ENCODE peak calls at places on chromosomes 4 and X, in five cellular contexts. X is IMR-90; V is cardiac muscle cell; F is right lobe of liver; H is effector memory CD4-positive, alpha-beta T cell. L is an unnamed sample.

GRCh38 chr4:100486496-100486895 is 31.3 kb downstream of the EMCN start:
- DNase-seq in H (no peak), V (no peak), X (no peak), F (no peak), L (no peak)

GRCh38 chr4:187183826-187184225 is 460.2 kb upstream of the FAT1 start:
- DNase-seq in X (no peak), F (no peak), V (no peak), H (no peak), L (no peak)

GRCh38 chr4:162985131-162985530 is 181.6 kb downstream of the NAF1 start:
- DNase-seq in X (no peak), V (no peak), H (no peak), F (no peak), L (no peak)

GRCh38 chr4:165842684-165843083 is 30.4 kb upstream of the TLL1 start:
- DNase-seq in X (no peak), H (no peak), F (no peak), V (no peak), L (no peak)

GRCh38 chr4:125323547-125324100 is 8.9 kb downstream of the FAT4 start:
- DNase-seq in V (peak; percentile 30), X (peak; percentile 64), F (no peak), H (no peak), L (no peak)

GRCh38 chrX:70979136-70979762 is 48.4 kb upstream of the SLC7A3 start:
- DNase-seq in X (peak; percentile 52), H (no peak), V (peak; percentile 39), F (no peak), L (no peak)

GRCh38 chr4:38426532-38426931 is 237.5 kb upstream of the KLF3 start:
- DNase-seq in X (no peak), H (no peak), F (no peak), V (no peak), L (no peak)

GRCh38 chrX:96591418-96591817 is 93.2 kb upstream of the DIAPH2 start:
- DNase-seq in X (no peak), F (no peak), H (no peak), V (no peak), L (no peak)

GRCh38 chrX:109826954-109827708 is 94.1 kb upstream of the ACSL4 start:
- DNase-seq in V (no peak), H (no peak), F (no peak), X (peak; percentile 89), L (no peak)

GRCh38 chrX:151899622-151900021 is 13.1 kb upstream of the MAGEA4 start:
- DNase-seq in H (no peak), X (peak; percentile 1), V (no peak), F (no peak), L (no peak)

GRCh38 chr4:8241895-8242696 is 27.5 kb upstream of the HTRA3 start:
- DNase-seq in H (peak; percentile 45), X (peak; percentile 91), F (peak; percentile 86), V (peak; percentile 97), L (peak; percentile 90)

GRCh38 chr4:81003549-81004240 is 26.8 kb upstream of the BMP3 start:
- DNase-seq in H (no peak), V (no peak), X (no peak), F (no peak), L (no peak)

GRCh38 chr4:128727658-128728057 is 81.8 kb upstream of the JADE1 start:
- DNase-seq in X (no peak), F (no peak), H (no peak), V (peak; percentile 9), L (no peak)

GRCh38 chr4:4937926-4938325 is 78.5 kb downstream of the MSX1 start:
- DNase-seq in F (no peak), X (no peak), V (no peak), H (no peak), L (no peak)

GRCh38 chr4:55609393-55609821 is 17.4 kb upstream of the PDCL2 start:
- DNase-seq in X (peak; percentile 2), F (no peak), V (no peak), H (no peak), L (no peak)

GRCh38 chr4:22385615-22386014 is 130.3 kb downstream of the ADGRA3 start:
- DNase-seq in V (no peak), H (no peak), F (no peak), X (peak; percentile 74), L (no peak)

DNA sequence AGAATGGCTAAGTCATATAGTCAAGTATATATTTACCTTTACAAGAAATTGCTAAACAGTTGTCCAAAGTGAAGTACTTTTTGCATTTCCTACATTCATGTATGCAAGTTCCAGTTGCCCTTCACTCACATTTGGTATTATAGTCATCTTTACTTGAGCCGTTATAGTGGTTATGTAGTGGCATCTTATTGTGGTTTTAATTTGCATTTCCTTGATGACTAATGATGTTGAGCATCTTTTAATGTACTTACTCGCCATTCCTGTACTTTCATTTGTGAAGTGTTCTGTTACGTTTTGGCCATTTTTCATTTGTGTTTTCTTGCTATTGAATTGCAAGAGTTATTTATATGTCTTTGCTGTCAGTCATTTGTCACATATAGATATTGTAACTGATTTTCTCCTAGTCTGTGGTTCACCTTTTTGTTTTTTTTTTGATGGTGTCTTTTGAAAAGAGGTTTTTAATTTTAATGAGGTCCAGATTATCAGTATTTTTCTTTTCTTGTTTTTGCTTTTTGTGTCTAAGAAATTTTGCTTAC is 27.6 kb downstream of the ARFIP1 start:
- DNase-seq in F (no peak), V (no peak), H (no peak), X (peak; percentile 50), L (no peak)
- H3K9me3 ChIP-seq in F (no peaks in the 10 kb centered on the region), V (no peaks in the 10 kb centered on the region), H (no peaks in the 10 kb centered on the region), X (no peaks in the 10 kb centered on the region), L (no peaks in the 10 kb centered on the region)

DNA sequence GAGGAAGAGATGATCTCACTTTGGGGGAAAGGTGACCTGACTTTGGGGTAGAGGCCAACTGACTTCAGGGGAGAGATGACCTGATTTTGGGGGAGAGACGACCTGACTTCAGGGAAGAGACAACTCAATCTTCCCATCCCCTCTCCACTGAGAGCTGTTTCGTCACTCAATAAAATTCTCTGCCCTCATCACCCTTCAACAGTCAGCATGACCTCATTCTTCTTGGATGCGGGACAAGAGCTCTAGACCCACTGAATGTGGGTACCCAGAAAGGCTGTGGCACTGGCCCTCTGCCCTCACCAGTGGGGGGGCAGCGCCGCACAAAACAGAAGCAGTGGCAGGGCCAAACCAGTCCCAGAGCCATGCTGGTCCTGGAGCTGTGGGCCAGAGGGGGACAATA is 34.6 kb downstream of the ATXN3L start:
- DNase-seq in F (no peak), X (no peak), V (no peak), H (no peak), L (no peak)
- H3K9me3 ChIP-seq in F (no peaks in the 10 kb centered on the region), X (no peaks in the 10 kb centered on the region), V (no peaks in the 10 kb centered on the region), H (no peaks in the 10 kb centered on the region), L (no peaks in the 10 kb centered on the region)

DNA sequence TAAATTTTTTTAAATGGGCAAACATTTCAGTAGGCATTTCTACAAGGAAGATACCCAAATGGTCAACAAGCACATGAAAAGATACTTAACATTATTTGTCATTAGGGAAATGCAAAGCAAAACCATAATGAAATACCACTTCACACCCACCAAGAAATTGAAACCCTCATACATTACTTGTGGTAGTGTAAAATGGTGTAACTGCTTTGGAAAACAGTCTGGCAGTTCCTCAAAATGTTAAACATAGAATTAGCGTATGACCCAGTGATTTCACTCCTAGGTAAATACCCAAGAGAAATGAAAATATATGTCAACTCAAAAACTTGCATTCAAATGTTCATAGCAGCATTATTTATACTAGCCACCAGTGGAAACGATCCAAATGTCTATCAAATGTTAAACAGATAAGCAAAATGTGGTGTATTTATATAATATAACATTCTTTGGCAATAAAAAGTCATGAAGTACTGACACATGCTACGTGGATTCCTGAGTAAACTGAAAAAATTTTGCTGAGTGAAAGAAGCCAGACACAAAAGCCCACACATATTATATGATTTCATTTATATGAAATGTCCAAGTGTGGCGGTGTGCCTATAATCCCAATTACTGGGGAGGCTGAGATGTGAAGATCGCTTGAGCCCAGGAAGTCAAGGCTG is 16.6 kb downstream of the TRIM2 start:
- DNase-seq in F (no peak), V (no peak), H (no peak), X (peak; percentile 64), L (no peak)
- H3K9me3 ChIP-seq in F (no peaks in the 10 kb centered on the region), V (no peaks in the 10 kb centered on the region), H (no peaks in the 10 kb centered on the region), X (no peaks in the 10 kb centered on the region), L (no peaks in the 10 kb centered on the region)

GRCh38 chrX:40101430-40101802 is 3.7 kb upstream of the BCOR start:
- DNase-seq in V (no peak), X (no peak), F (no peak), H (no peak), L (no peak)
- H3K9me3 ChIP-seq in V (no peaks in the 10 kb centered on the region), X (no peaks in the 10 kb centered on the region), F (no peaks in the 10 kb centered on the region), H (no peaks in the 10 kb centered on the region), L (no peaks in the 10 kb centered on the region)

GRCh38 chr4:336893-337142 is 796 bp upstream of the ZNF141 start:
- DNase-seq in V (no peak), F (no peak), H (no peak), X (no peak), L (no peak)

GRCh38 chr4:337143-337931 is at the start of gene ZNF141:
- DNase-seq in X (peak; percentile 96), V (peak; percentile 98), H (peak; percentile 82), F (peak; percentile 95), L (peak; percentile 79)

GRCh38 chr4:337932-338758 is 531 bp downstream of the ZNF141 start:
- DNase-seq in H (no peak), F (peak; percentile 53), X (peak; percentile 36), V (peak; percentile 56), L (no peak)

GRCh38 chr4:340011-340410 is 2.4 kb downstream of the ZNF141 start:
- DNase-seq in V (no peak), F (no peak), H (no peak), X (no peak), L (no peak)

DNA sequence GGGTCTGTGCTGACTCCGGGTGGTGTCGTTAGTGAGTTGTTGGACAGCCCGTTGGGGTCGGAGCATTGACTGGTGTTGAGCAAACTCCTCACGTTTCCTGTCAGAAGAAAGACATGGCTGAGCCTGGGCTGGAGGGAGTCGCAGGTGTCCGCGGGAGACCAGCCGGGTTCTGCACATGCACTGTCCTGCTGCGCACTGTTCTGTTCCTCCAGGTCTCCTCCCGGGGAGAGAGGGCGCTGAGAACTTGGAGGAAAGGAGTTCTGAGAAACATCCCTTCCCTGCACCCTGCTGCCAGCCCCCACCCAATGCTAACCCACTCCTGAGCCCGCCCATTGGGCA is 1.1 kb downstream of the ZNF141 start:
- DNase-seq in H (no peak), F (peak; percentile 16), X (no peak), V (peak; percentile 6), L (no peak)
- H3K9me3 ChIP-seq in H (peaks cover 27% of the 10 kb centered on the region), F (peaks cover 22% of the 10 kb centered on the region), X (peaks cover 22% of the 10 kb centered on the region), V (no peaks in the 10 kb centered on the region), L (peaks cover 12% of the 10 kb centered on the region)

GRCh38 chrX:55919367-55920221 is 202.0 kb downstream of the RRAGB start:
- DNase-seq in X (no peak), F (no peak), V (no peak), H (no peak), L (no peak)

GRCh38 chrX:55924574-55924973 is 207.0 kb downstream of the RRAGB start:
- DNase-seq in X (no peak), V (no peak), F (no peak), H (no peak), L (no peak)
- H3K9me3 ChIP-seq in X (no peaks in the 10 kb centered on the region), V (no peaks in the 10 kb centered on the region), F (no peaks in the 10 kb centered on the region), H (no peaks in the 10 kb centered on the region), L (no peaks in the 10 kb centered on the region)

DNA sequence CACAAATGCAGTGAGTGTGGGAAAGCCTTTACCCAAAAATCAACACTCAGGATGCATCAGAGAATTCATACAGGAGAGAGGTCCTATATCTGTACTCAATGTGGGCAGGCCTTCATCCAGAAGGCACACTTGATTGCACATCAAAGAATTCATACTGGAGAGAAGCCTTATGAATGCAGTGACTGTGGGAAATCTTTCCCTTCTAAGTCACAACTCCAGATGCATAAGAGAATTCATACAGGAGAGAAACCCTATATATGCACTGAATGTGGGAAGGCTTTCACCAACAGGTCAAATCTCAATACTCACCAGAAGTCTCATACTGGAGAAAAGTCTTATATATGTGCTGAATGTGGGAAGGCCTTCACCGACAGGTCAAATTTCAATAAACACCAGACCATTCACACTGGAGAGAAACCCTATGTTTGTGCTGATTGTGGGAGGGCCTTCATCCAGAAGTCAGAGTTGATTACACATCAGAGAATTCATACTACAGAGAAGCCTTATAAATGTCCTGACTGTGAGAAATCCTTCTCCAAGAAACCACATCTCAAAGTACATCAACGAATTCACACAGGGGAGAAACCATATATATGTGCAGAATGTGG is 79.3 kb downstream of the ZNF81 start:
- DNase-seq in F (no peak), H (no peak), V (no peak), X (no peak), L (no peak)
- H3K9me3 ChIP-seq in F (peaks cover 6% of the 10 kb centered on the region), H (peaks cover 14% of the 10 kb centered on the region), V (peaks cover 14% of the 10 kb centered on the region), X (peaks cover 26% of the 10 kb centered on the region), L (peaks cover 9% of the 10 kb centered on the region)